ENCODE peak calls at places on chromosome 11, in five cellular contexts. P, O, R, G and S are unnamed samples.

GRCh38 chr11:119803726-119804294 is 74.8 kb upstream of the NECTIN1 start:
- DNase-seq in P (no peak), O (no peak), R (peak), G (no peak), S (no peak)

GRCh38 chr11:85530596-85530995 is 96.5 kb downstream of the DLG2 start:
- DNase-seq in G (no peak), R (no peak), P (no peak), O (no peak), S (no peak)

GRCh38 chr11:76279651-76280050 is 73.3 kb upstream of the WNT11 start:
- DNase-seq in O (no peak), P (no peak), R (no peak), G (no peak), S (no peak)

GRCh38 chr11:105619556-105619955 is 9.7 kb downstream of the GRIA4 start:
- DNase-seq in P (no peak), R (no peak), O (no peak), G (no peak), S (no peak)

GRCh38 chr11:118924591-118925585 is 838 bp downstream of the BCL9L start:
- DNase-seq in G (peak), P (no peak), O (peak), R (no peak), S (peak)

GRCh38 chr11:27437824-27438594 is 34.6 kb downstream of the LGR4 start:
- DNase-seq in R (no peak), G (no peak), P (no peak), O (no peak), S (no peak)

GRCh38 chr11:7892751-7893356 is 38.2 kb downstream of the OR10A6 start:
- DNase-seq in O (peak), G (no peak), R (no peak), P (peak), S (peak)

GRCh38 chr11:85751738-85752137 is 59.2 kb downstream of the SYTL2 start:
- DNase-seq in G (no peak), P (no peak), O (no peak), R (no peak), S (no peak)

GRCh38 chr11:35148163-35148562 is 9.2 kb downstream of the CD44 start:
- DNase-seq in R (no peak), O (no peak), G (no peak), P (no peak), S (no peak)

GRCh38 chr11:126890561-126890960 is 110.0 kb downstream of the KIRREL3 start:
- DNase-seq in G (no peak), R (no peak), O (no peak), P (no peak), S (no peak)

GRCh38 chr11:68950268-68950667 is 30.5 kb downstream of the MRGPRD start:
- DNase-seq in P (peak), G (no peak), R (no peak), O (no peak), S (peak)

GRCh38 chr11:9574806-9575530 is 1.5 kb downstream of the WEE1 start:
- DNase-seq in O (no peak), P (peak), G (no peak), R (peak), S (peak)

GRCh38 chr11:31340903-31341572 is 28.5 kb downstream of the DCDC1 start:
- DNase-seq in R (no peak), O (peak), P (peak), G (no peak), S (peak)

GRCh38 chr11:35165416-35166368 is 26.7 kb downstream of the CD44 start:
- DNase-seq in P (no peak), O (peak), G (no peak), R (peak), S (peak)

GRCh38 chr11:115612331-115612730 is 108.1 kb upstream of the CADM1 start:
- DNase-seq in R (no peak), G (no peak), O (no peak), P (no peak), S (no peak)

GRCh38 chr11:74417860-74418508 is 19.8 kb upstream of the PGM2L1 start:
- DNase-seq in O (no peak), G (no peak), P (no peak), R (no peak), S (no peak)

GRCh38 chr11:9385288-9385902 is 943 bp downstream of the IPO7 start:
- DNase-seq in R (no peak), O (peak), G (no peak), P (no peak), S (peak)

GRCh38 chr11:63567044-63567840 is 4.1 kb upstream of the PLAAT2 start:
- DNase-seq in G (no peak), O (peak), P (peak), R (peak), S (peak)

GRCh38 chr11:61954106-61955030 is 4.2 kb downstream of the BEST1 start:
- DNase-seq in R (no peak), P (no peak), G (no peak), O (no peak), S (no peak)

GRCh38 chr11:122696662-122697061 is 41.1 kb downstream of the UBASH3B start:
- DNase-seq in P (no peak), R (peak), O (peak), G (no peak), S (peak)

GRCh38 chr11:130677486-130678153 is 229.2 kb downstream of the ADAMTS15 start:
- DNase-seq in R (no peak), P (no peak), O (no peak), G (no peak), S (no peak)

GRCh38 chr11:65125197-65126056 is 3.3 kb downstream of the MRPL49 start:
- DNase-seq in R (no peak), O (no peak), G (no peak), P (no peak), S (no peak)

GRCh38 chr11:84901986-84902385 is 725.2 kb downstream of the DLG2 start:
- DNase-seq in G (no peak), P (no peak), R (no peak), O (no peak), S (no peak)

GRCh38 chr11:82732348-82732733 is 1.3 kb downstream of the FAM181B start:
- DNase-seq in G (no peak), O (no peak), P (no peak), R (no peak), S (no peak)

GRCh38 chr11:129785383-129786111 is 30.1 kb upstream of the TMEM45B start:
- DNase-seq in R (no peak), P (no peak), G (no peak), O (no peak), S (no peak)

GRCh38 chr11:71256080-71256479 is 3.7 kb upstream of the SHANK2 start:
- DNase-seq in O (no peak), G (no peak), P (no peak), R (no peak), S (no peak)

GRCh38 chr11:68684385-68685356 is at the start of gene GAL:
- DNase-seq in P (no peak), O (no peak), R (no peak), G (peak), S (no peak)

GRCh38 chr11:75508051-75508561 is 17.6 kb downstream of the GDPD5 start:
- DNase-seq in O (no peak), R (peak), G (no peak), P (no peak), S (no peak)

GRCh38 chr11:27524155-27524554 is 17.6 kb upstream of the LIN7C start:
- DNase-seq in G (no peak), P (peak), R (no peak), O (no peak), S (no peak)

GRCh38 chr11:61611309-61611708 is 30.4 kb upstream of the SYT7 start:
- DNase-seq in P (no peak), O (no peak), R (no peak), G (no peak), S (no peak)

GRCh38 chr11:38538866-38539651 is 1941.0 kb upstream of the RAG2 start:
- DNase-seq in P (no peak), G (no peak), R (no peak), O (no peak), S (no peak)

GRCh38 chr11:107123022-107123421 is 104.7 kb upstream of the GUCY1A2 start:
- DNase-seq in R (no peak), O (no peak), G (no peak), P (no peak), S (no peak)
- TF ChIP-seq CTCF in R (no peak), O (no peak), G (no peak), P (no peak), S (no peak)

GRCh38 chr11:128757235-128757711 is 63.4 kb downstream of the FLI1 start:
- DNase-seq in O (peak), R (peak), G (no peak), P (peak), S (peak)
- TF ChIP-seq CTCF in O (peak), R (peak), G (no peak), P (no peak), S (peak)

GRCh38 chr11:67627394-67627787 is 2.3 kb downstream of the NUDT8 start:
- DNase-seq in R (peak), O (no peak), P (no peak), G (no peak), S (no peak)
- TF ChIP-seq CTCF in R (no peak), O (no peak), P (no peak), G (no peak), S (no peak)

DNA sequence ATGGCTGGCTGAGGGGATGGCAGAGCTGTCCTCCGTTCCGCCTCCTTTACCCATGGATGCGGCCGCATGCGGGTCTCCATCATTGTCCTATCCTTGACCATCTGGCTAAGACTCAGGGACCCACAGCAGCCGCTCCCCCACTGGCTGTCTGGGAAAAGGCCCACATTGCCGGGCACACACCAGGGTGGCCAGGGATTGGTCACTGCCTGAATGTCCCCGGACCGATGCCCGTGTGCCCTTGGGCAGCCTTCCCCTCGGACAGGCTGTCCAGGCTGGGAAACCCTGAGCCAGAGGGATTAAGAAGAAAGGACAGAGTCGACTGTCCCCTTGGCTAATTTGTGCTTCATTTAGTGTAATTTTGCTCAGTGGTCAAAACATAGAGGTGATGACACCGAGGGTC is 22.5 kb downstream of the H19 start:
- DNase-seq in O (no peak), P (no peak), G (no peak), R (no peak), S (no peak)
- TF ChIP-seq CTCF in O (no peak), P (no peak), G (no peak), R (no peak), S (no peak)